ENCODE peak calls at places on chromosomes 7 and 10, in ten cellular contexts. T is esophagus squamous epithelium, U is NCI-H1092, J is foreskin fibroblast, Q is NCI-H82, O is NCI-H1105, Z is natural killer cell, W is GDM1, P is AG08395, M is astrocyte of the spinal cord. R is an unnamed sample.

GRCh38 chr10:44463511-44464121 is 78.7 kb upstream of the CXCL12 start:
- DNase-seq in T (no peak), U (no peak), J (peak), Q (no peak), O (no peak), Z (no peak), W (no peak), P (peak), M (no peak), R (no peak)

GRCh38 chr7:32062150-32062549 is 8.1 kb downstream of the PDE1C start:
- DNase-seq in T (no peak), U (peak), J (peak), Q (peak), O (no peak), Z (no peak), W (no peak), P (peak), M (peak), R (peak)

GRCh38 chr10:45408421-45409319 is 34.7 kb downstream of the ALOX5 start:
- DNase-seq in T (no peak), U (no peak), J (no peak), Q (peak), O (no peak), Z (no peak), W (no peak), P (no peak), M (no peak), R (no peak)

GRCh38 chr10:48634984-48635557 is 30.2 kb upstream of the ARHGAP22 start:
- DNase-seq in T (no peak), U (no peak), J (no peak), Q (no peak), O (no peak), Z (no peak), W (no peak), P (no peak), M (no peak), R (no peak)

GRCh38 chr10:124886195-124886594 is 55.7 kb upstream of the ZRANB1 start:
- DNase-seq in T (no peak), U (no peak), J (peak), Q (no peak), O (no peak), Z (no peak), W (no peak), P (peak), M (no peak), R (no peak)

GRCh38 chr7:139108256-139109187 is 998 bp downstream of the ZC3HAV1 start:
- DNase-seq in T (no peak), U (no peak), J (peak), Q (peak), O (peak), Z (no peak), W (no peak), P (peak), M (peak), R (no peak)

GRCh38 chr7:139618482-139619366 is 95.2 kb downstream of the CLEC2L start:
- DNase-seq in T (no peak), U (no peak), J (peak), Q (peak), O (peak), Z (no peak), W (no peak), P (peak), M (peak), R (peak)

GRCh38 chr10:79380125-79380917 is 33.1 kb downstream of the PPIF start:
- DNase-seq in T (no peak), U (no peak), J (peak), Q (no peak), O (no peak), Z (peak), W (no peak), P (peak), M (no peak), R (no peak)

GRCh38 chr7:601573-602340 is 82.1 kb upstream of the PDGFA start:
- DNase-seq in T (no peak), U (no peak), J (no peak), Q (no peak), O (no peak), Z (peak), W (peak), P (no peak), M (peak), R (no peak)

GRCh38 chr7:127251458-127252379 is 1.0 kb downstream of the GRM8 start:
- DNase-seq in T (no peak), U (no peak), J (peak), Q (peak), O (no peak), Z (no peak), W (no peak), P (no peak), M (no peak), R (no peak)

GRCh38 chr7:101635484-101635883 is 6.4 kb upstream of the MYL10 start:
- DNase-seq in T (no peak), U (no peak), J (no peak), Q (peak), O (no peak), Z (no peak), W (no peak), P (no peak), M (no peak), R (no peak)

GRCh38 chr10:104334965-104335650 is 3.2 kb downstream of the ITPRIP start:
- DNase-seq in T (no peak), U (no peak), J (no peak), Q (no peak), O (no peak), Z (no peak), W (no peak), P (no peak), M (peak), R (no peak)

GRCh38 chr7:157476201-157476600 is 139.4 kb downstream of the DNAJB6 start:
- DNase-seq in T (no peak), U (no peak), J (no peak), Q (no peak), O (no peak), Z (no peak), W (no peak), P (no peak), M (no peak), R (no peak)

GRCh38 chr7:4803397-4804241 is 28.2 kb downstream of the AP5Z1 start:
- DNase-seq in T (no peak), U (no peak), J (no peak), Q (no peak), O (no peak), Z (no peak), W (no peak), P (no peak), M (no peak), R (no peak)

GRCh38 chr10:119419931-119420330 is 122.6 kb downstream of the RGS10 start:
- DNase-seq in T (no peak), U (no peak), J (no peak), Q (no peak), O (no peak), Z (no peak), W (no peak), P (no peak), M (no peak), R (no peak)

GRCh38 chr7:128398016-128398840 is 11.6 kb downstream of the IMPDH1 start:
- DNase-seq in T (no peak), U (peak), J (peak), Q (peak), O (peak), Z (no peak), W (no peak), P (peak), M (peak), R (no peak)

GRCh38 chr10:78338717-78339116 is 305.1 kb downstream of the RPS24 start:
- DNase-seq in T (no peak), U (no peak), J (no peak), Q (no peak), O (no peak), Z (peak), W (no peak), P (no peak), M (no peak), R (no peak)

GRCh38 chr10:46546591-46547330 is 9.7 kb downstream of the GPRIN2 start:
- DNase-seq in T (no peak), U (no peak), J (no peak), Q (no peak), O (no peak), Z (peak), W (no peak), P (no peak), M (no peak), R (no peak)

GRCh38 chr7:93228302-93228701 is 2.0 kb upstream of the HEPACAM2 start:
- DNase-seq in T (no peak), U (peak), J (peak), Q (peak), O (peak), Z (no peak), W (peak), P (peak), M (peak), R (peak)

GRCh38 chr10:80289451-80290287 is at the start of gene MAT1A:
- DNase-seq in T (no peak), U (no peak), J (peak), Q (peak), O (no peak), Z (no peak), W (no peak), P (no peak), M (no peak), R (peak)

GRCh38 chr7:142925413-142925812 is 8.1 kb downstream of the TRPV5 start:
- DNase-seq in T (no peak), U (no peak), J (no peak), Q (peak), O (no peak), Z (no peak), W (no peak), P (no peak), M (no peak), R (no peak)

GRCh38 chr7:31517103-31517502 is 3.2 kb downstream of the ITPRID1 start:
- DNase-seq in T (no peak), U (no peak), J (no peak), Q (no peak), O (no peak), Z (no peak), W (no peak), P (no peak), M (no peak), R (no peak)

GRCh38 chr7:65731562-65732035 is 141.3 kb upstream of the VKORC1L1 start:
- DNase-seq in T (no peak), U (no peak), J (peak), Q (peak), O (peak), Z (no peak), W (no peak), P (peak), M (peak), R (no peak)

GRCh38 chr7:95976369-95976768 is 204.0 kb downstream of the DYNC1I1 start:
- DNase-seq in T (no peak), U (no peak), J (no peak), Q (no peak), O (no peak), Z (no peak), W (no peak), P (no peak), M (no peak), R (no peak)

GRCh38 chr10:62335326-62335725 is 38.8 kb upstream of the ZNF365 start:
- DNase-seq in T (no peak), U (no peak), J (peak), Q (no peak), O (no peak), Z (no peak), W (no peak), P (no peak), M (no peak), R (no peak)

GRCh38 chr7:17099083-17099973 is 199.1 kb upstream of the AHR start:
- DNase-seq in T (no peak), U (no peak), J (peak), Q (no peak), O (no peak), Z (no peak), W (no peak), P (no peak), M (no peak), R (peak)

GRCh38 chr10:132447446-132448247 is 50.6 kb downstream of the PWWP2B start:
- DNase-seq in T (no peak), U (no peak), J (peak), Q (no peak), O (no peak), Z (peak), W (peak), P (peak), M (peak), R (no peak)

GRCh38 chr7:24075426-24075810 is 208.6 kb upstream of the NPY start:
- DNase-seq in T (no peak), U (no peak), J (no peak), Q (no peak), O (no peak), Z (no peak), W (no peak), P (no peak), M (no peak), R (no peak)

GRCh38 chr7:71272509-71273214 is 140.7 kb downstream of the GALNT17 start:
- DNase-seq in T (no peak), U (no peak), J (no peak), Q (no peak), O (no peak), Z (no peak), W (no peak), P (no peak), M (no peak), R (no peak)

GRCh38 chr10:126247454-126247975 is 140.8 kb downstream of the ADAM12 start:
- DNase-seq in T (no peak), U (no peak), J (peak), Q (no peak), O (no peak), Z (no peak), W (no peak), P (peak), M (peak), R (no peak)

GRCh38 chr10:125203186-125203800 is 42.9 kb upstream of the CTBP2 start:
- DNase-seq in T (no peak), U (no peak), J (no peak), Q (no peak), O (no peak), Z (no peak), W (no peak), P (no peak), M (no peak), R (no peak)

GRCh38 chr10:3749011-3749410 is 36.0 kb downstream of the KLF6 start:
- DNase-seq in T (no peak), U (no peak), J (no peak), Q (no peak), O (no peak), Z (no peak), W (no peak), P (no peak), M (no peak), R (no peak)

GRCh38 chr7:150962743-150963399 is 15.2 kb downstream of the KCNH2 start:
- DNase-seq in T (no peak), U (peak), J (peak), Q (peak), O (no peak), Z (peak), W (peak), P (peak), M (peak), R (no peak)

GRCh38 chr10:59465089-59465488 is 102.7 kb upstream of the FAM13C start:
- DNase-seq in T (no peak), U (no peak), J (peak), Q (peak), O (no peak), Z (no peak), W (no peak), P (peak), M (peak), R (no peak)

GRCh38 chr7:157564518-157565177 is 227.8 kb downstream of the DNAJB6 start:
- DNase-seq in T (no peak), U (no peak), J (no peak), Q (no peak), O (no peak), Z (no peak), W (no peak), P (no peak), M (peak), R (peak)